ENCODE peak calls at places on chromosomes 3 and 15, in nine cellular contexts. One of them, this sample, is unnamed.

GRCh38 chr3:159260049-159260662 is 458.3 kb downstream of the MFSD1 start:
- DNase-seq in hepatocyte: peak; percentile 82
- DNase-seq in osteocyte: no peak
- DNase-seq in body of pancreas: peak; percentile 55
- DNase-seq in IMR-90: peak; percentile 77
- DNase-seq in endothelial cell: peak; percentile 55
- DNase-seq in psoas muscle: no peak
- DNase-seq in Panc1: no peak
- DNase-seq in dorsolateral prefrontal cortex: no peak
- DNase-seq in this sample: peak; percentile 74

GRCh38 chr3:71260782-71261181 is 322.7 kb downstream of the FOXP1 start:
- DNase-seq in IMR-90: no peak
- DNase-seq in psoas muscle: no peak
- DNase-seq in Panc1: no peak
- DNase-seq in endothelial cell: no peak
- DNase-seq in dorsolateral prefrontal cortex: no peak
- DNase-seq in osteocyte: no peak
- DNase-seq in hepatocyte: no peak
- DNase-seq in body of pancreas: no peak
- DNase-seq in this sample: no peak

GRCh38 chr3:30454636-30455035 is 151.8 kb upstream of the TGFBR2 start:
- DNase-seq in osteocyte: no peak
- DNase-seq in psoas muscle: no peak
- DNase-seq in IMR-90: no peak
- DNase-seq in dorsolateral prefrontal cortex: no peak
- DNase-seq in Panc1: no peak
- DNase-seq in endothelial cell: no peak
- DNase-seq in hepatocyte: no peak
- DNase-seq in body of pancreas: no peak
- DNase-seq in this sample: no peak

GRCh38 chr15:50840520-50840919 is 68.0 kb upstream of the AP4E1 start:
- DNase-seq in dorsolateral prefrontal cortex: no peak
- DNase-seq in psoas muscle: no peak
- DNase-seq in osteocyte: no peak
- DNase-seq in Panc1: no peak
- DNase-seq in IMR-90: no peak
- DNase-seq in endothelial cell: no peak
- DNase-seq in body of pancreas: no peak
- DNase-seq in hepatocyte: no peak
- DNase-seq in this sample: no peak

GRCh38 chr3:46080124-46080991 is 53.1 kb upstream of the XCR1 start:
- DNase-seq in hepatocyte: no peak
- DNase-seq in dorsolateral prefrontal cortex: no peak
- DNase-seq in Panc1: no peak
- DNase-seq in psoas muscle: no peak
- DNase-seq in body of pancreas: no peak
- DNase-seq in endothelial cell: no peak
- DNase-seq in IMR-90: no peak
- DNase-seq in osteocyte: peak; percentile 17
- DNase-seq in this sample: no peak

GRCh38 chr3:127389415-127389814 is 101.6 kb upstream of the PRR20G start:
- DNase-seq in hepatocyte: no peak
- DNase-seq in Panc1: no peak
- DNase-seq in endothelial cell: no peak
- DNase-seq in osteocyte: no peak
- DNase-seq in body of pancreas: no peak
- DNase-seq in dorsolateral prefrontal cortex: no peak
- DNase-seq in IMR-90: no peak
- DNase-seq in psoas muscle: no peak
- DNase-seq in this sample: no peak

GRCh38 chr15:80426316-80426715 is 22.1 kb downstream of the ARNT2 start:
- DNase-seq in psoas muscle: no peak
- DNase-seq in osteocyte: no peak
- DNase-seq in dorsolateral prefrontal cortex: no peak
- DNase-seq in hepatocyte: no peak
- DNase-seq in IMR-90: no peak
- DNase-seq in body of pancreas: no peak
- DNase-seq in Panc1: no peak
- DNase-seq in endothelial cell: no peak
- DNase-seq in this sample: no peak

GRCh38 chr3:107904536-107905066 is 186.2 kb downstream of the CD47 start:
- DNase-seq in IMR-90: no peak
- DNase-seq in psoas muscle: no peak
- DNase-seq in osteocyte: no peak
- DNase-seq in endothelial cell: no peak
- DNase-seq in dorsolateral prefrontal cortex: no peak
- DNase-seq in body of pancreas: no peak
- DNase-seq in hepatocyte: no peak
- DNase-seq in Panc1: no peak
- DNase-seq in this sample: no peak

GRCh38 chr15:88467935-88468528 is 524 bp downstream of the MRPS11 start:
- DNase-seq in dorsolateral prefrontal cortex: no peak
- DNase-seq in Panc1: no peak
- DNase-seq in IMR-90: peak; percentile 14
- DNase-seq in osteocyte: peak; percentile 44
- DNase-seq in psoas muscle: no peak
- DNase-seq in body of pancreas: no peak
- DNase-seq in hepatocyte: no peak
- DNase-seq in endothelial cell: peak; percentile 31
- DNase-seq in this sample: no peak

GRCh38 chr3:140922634-140923033 is 19.0 kb upstream of the SLC25A36 start:
- DNase-seq in endothelial cell: no peak
- DNase-seq in Panc1: no peak
- DNase-seq in dorsolateral prefrontal cortex: no peak
- DNase-seq in body of pancreas: no peak
- DNase-seq in psoas muscle: no peak
- DNase-seq in IMR-90: peak; percentile 49
- DNase-seq in osteocyte: no peak
- DNase-seq in hepatocyte: peak; percentile 26
- DNase-seq in this sample: no peak

GRCh38 chr15:66599536-66600239 is 33.9 kb upstream of the LCTL start:
- DNase-seq in osteocyte: no peak
- DNase-seq in hepatocyte: no peak
- DNase-seq in IMR-90: no peak
- DNase-seq in endothelial cell: no peak
- DNase-seq in dorsolateral prefrontal cortex: no peak
- DNase-seq in psoas muscle: no peak
- DNase-seq in body of pancreas: no peak
- DNase-seq in Panc1: no peak
- DNase-seq in this sample: no peak

GRCh38 chr15:66601521-66601920 is 35.7 kb upstream of the LCTL start:
- DNase-seq in dorsolateral prefrontal cortex: no peak
- DNase-seq in endothelial cell: no peak
- DNase-seq in IMR-90: no peak
- DNase-seq in body of pancreas: no peak
- DNase-seq in psoas muscle: no peak
- DNase-seq in osteocyte: no peak
- DNase-seq in hepatocyte: no peak
- DNase-seq in Panc1: no peak
- DNase-seq in this sample: no peak

GRCh38 chr15:66608159-66608558 is 42.4 kb upstream of the LCTL start:
- DNase-seq in dorsolateral prefrontal cortex: no peak
- DNase-seq in IMR-90: no peak
- DNase-seq in body of pancreas: no peak
- DNase-seq in psoas muscle: no peak
- DNase-seq in endothelial cell: no peak
- DNase-seq in hepatocyte: no peak
- DNase-seq in Panc1: no peak
- DNase-seq in osteocyte: no peak
- DNase-seq in this sample: no peak

GRCh38 chr15:66600240-66600627 is 34.4 kb upstream of the LCTL start:
- DNase-seq in body of pancreas: no peak
- DNase-seq in Panc1: no peak
- DNase-seq in hepatocyte: no peak
- DNase-seq in IMR-90: no peak
- DNase-seq in dorsolateral prefrontal cortex: no peak
- DNase-seq in osteocyte: no peak
- DNase-seq in psoas muscle: no peak
- DNase-seq in endothelial cell: no peak
- DNase-seq in this sample: no peak

DNA sequence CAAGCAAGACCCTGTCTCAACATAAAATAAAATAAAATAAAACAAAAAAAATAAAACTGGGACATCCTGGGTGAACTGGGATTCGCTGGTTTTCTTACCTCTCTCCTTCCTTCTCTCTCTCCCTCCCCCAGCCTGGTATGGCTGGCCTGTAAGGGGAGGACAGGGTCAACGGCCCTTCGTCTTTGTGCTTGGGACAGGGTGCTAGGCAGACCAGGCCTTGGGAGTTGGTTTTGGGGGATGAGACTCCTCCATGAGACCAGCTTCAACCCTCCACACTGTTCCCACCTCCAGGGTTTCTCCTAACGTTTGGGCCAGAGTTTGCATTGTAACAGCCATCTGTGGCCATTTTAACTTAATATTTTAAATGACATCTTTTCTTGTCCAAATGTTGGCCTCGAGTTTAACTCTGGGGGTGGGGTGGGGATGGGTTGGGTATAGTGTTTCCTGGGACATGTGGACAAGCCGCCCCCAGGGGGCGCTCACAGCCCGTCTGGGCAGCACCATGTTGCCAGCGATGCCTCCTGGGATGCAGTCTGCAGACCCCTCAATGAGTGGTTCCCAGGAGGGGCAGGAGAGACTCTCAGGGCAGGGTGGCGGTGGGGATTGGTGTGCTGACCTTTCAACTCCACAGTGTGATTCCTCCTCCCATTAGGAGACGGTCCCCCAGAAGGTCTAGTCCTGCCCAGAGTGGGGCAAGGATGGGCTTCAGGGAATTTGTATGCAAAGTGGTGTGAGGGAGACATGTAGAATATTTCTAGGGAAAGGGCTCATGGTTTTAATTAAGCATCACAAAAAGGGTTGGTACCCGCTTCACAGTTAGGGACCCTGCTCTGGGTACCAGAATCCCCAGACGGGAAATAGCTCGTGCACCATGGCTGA is 37.7 kb upstream of the LCTL start:
- DNase-seq in body of pancreas: peak; percentile 60
- DNase-seq in endothelial cell: peak; percentile 84
- DNase-seq in osteocyte: no peak
- DNase-seq in IMR-90: peak; percentile 62
- DNase-seq in Panc1: peak; percentile 27
- DNase-seq in dorsolateral prefrontal cortex: no peak
- DNase-seq in hepatocyte: peak; percentile 87
- DNase-seq in psoas muscle: peak; percentile 50
- DNase-seq in this sample: peak; percentile 24
- TF ChIP-seq CTCF in body of pancreas: peak; percentile 74
- TF ChIP-seq CTCF in endothelial cell: peak; percentile 94
- TF ChIP-seq CTCF in osteocyte: peak; percentile 86
- TF ChIP-seq CTCF in IMR-90: peak; percentile 93
- TF ChIP-seq CTCF in Panc1: peak; percentile 94
- TF ChIP-seq CTCF in dorsolateral prefrontal cortex: peak; percentile 75
- TF ChIP-seq CTCF in hepatocyte: peak; percentile 87
- TF ChIP-seq CTCF in psoas muscle: peak; percentile 53
- TF ChIP-seq CTCF in this sample: peak; percentile 89

GRCh38 chr3:165797551-165797950 is 39.7 kb downstream of the BCHE start:
- DNase-seq in endothelial cell: no peak
- DNase-seq in hepatocyte: no peak
- DNase-seq in body of pancreas: no peak
- DNase-seq in osteocyte: no peak
- DNase-seq in Panc1: no peak
- DNase-seq in IMR-90: no peak
- DNase-seq in psoas muscle: no peak
- DNase-seq in dorsolateral prefrontal cortex: no peak
- DNase-seq in this sample: peak; percentile 3
- TF ChIP-seq CTCF in endothelial cell: no peak
- TF ChIP-seq CTCF in hepatocyte: no peak
- TF ChIP-seq CTCF in body of pancreas: no peak
- TF ChIP-seq CTCF in osteocyte: no peak
- TF ChIP-seq CTCF in Panc1: no peak
- TF ChIP-seq CTCF in IMR-90: no peak
- TF ChIP-seq CTCF in psoas muscle: no peak
- TF ChIP-seq CTCF in dorsolateral prefrontal cortex: no peak
- TF ChIP-seq CTCF in this sample: no peak

DNA sequence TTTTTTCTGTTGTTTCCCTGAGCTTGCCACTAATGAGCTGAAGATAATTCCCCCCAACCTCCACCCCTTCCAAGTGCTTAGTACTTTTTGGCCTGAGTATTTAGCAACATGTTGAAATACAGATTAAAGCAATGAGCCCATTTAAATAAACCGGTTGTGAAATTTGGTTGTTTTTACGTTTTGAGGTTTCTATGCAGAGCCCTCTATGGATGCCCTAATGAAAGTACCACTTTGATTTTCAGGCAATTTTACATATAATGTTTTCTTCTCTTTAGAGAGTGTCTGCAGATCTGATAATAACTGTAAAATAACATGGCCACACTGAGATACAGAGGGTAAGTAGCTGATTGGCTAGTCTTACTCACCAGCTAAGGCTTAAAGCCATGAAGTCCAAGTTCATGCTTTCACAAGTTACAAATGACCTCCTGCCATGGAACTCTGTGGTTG is 139.4 kb upstream of the SLC7A14 start:
- DNase-seq in hepatocyte: no peak
- DNase-seq in endothelial cell: no peak
- DNase-seq in dorsolateral prefrontal cortex: no peak
- DNase-seq in IMR-90: peak; percentile 54
- DNase-seq in body of pancreas: no peak
- DNase-seq in psoas muscle: no peak
- DNase-seq in osteocyte: no peak
- DNase-seq in Panc1: no peak
- DNase-seq in this sample: peak; percentile 37
- TF ChIP-seq CTCF in hepatocyte: no peak
- TF ChIP-seq CTCF in endothelial cell: no peak
- TF ChIP-seq CTCF in dorsolateral prefrontal cortex: no peak
- TF ChIP-seq CTCF in IMR-90: no peak
- TF ChIP-seq CTCF in body of pancreas: no peak
- TF ChIP-seq CTCF in psoas muscle: no peak
- TF ChIP-seq CTCF in osteocyte: no peak
- TF ChIP-seq CTCF in Panc1: no peak
- TF ChIP-seq CTCF in this sample: peak; percentile 7

GRCh38 chr3:138265745-138266144 is 63.9 kb downstream of the NME9 start:
- DNase-seq in IMR-90: no peak
- DNase-seq in psoas muscle: no peak
- DNase-seq in endothelial cell: no peak
- DNase-seq in hepatocyte: no peak
- DNase-seq in osteocyte: no peak
- DNase-seq in body of pancreas: no peak
- DNase-seq in dorsolateral prefrontal cortex: no peak
- DNase-seq in Panc1: no peak
- DNase-seq in this sample: no peak

GRCh38 chr3:138260636-138261035 is 69.0 kb downstream of the NME9 start:
- DNase-seq in psoas muscle: no peak
- DNase-seq in endothelial cell: no peak
- DNase-seq in Panc1: no peak
- DNase-seq in hepatocyte: no peak
- DNase-seq in dorsolateral prefrontal cortex: no peak
- DNase-seq in osteocyte: no peak
- DNase-seq in body of pancreas: no peak
- DNase-seq in IMR-90: no peak
- DNase-seq in this sample: no peak

GRCh38 chr3:138259126-138259525 is 70.5 kb downstream of the NME9 start:
- DNase-seq in osteocyte: no peak
- DNase-seq in psoas muscle: no peak
- DNase-seq in body of pancreas: no peak
- DNase-seq in dorsolateral prefrontal cortex: no peak
- DNase-seq in hepatocyte: no peak
- DNase-seq in endothelial cell: no peak
- DNase-seq in IMR-90: no peak
- DNase-seq in Panc1: no peak
- DNase-seq in this sample: no peak

GRCh38 chr3:138267083-138267482 is 62.6 kb downstream of the NME9 start:
- DNase-seq in IMR-90: no peak
- DNase-seq in psoas muscle: no peak
- DNase-seq in Panc1: no peak
- DNase-seq in osteocyte: no peak
- DNase-seq in endothelial cell: no peak
- DNase-seq in dorsolateral prefrontal cortex: no peak
- DNase-seq in body of pancreas: no peak
- DNase-seq in hepatocyte: no peak
- DNase-seq in this sample: no peak

GRCh38 chr3:138263104-138263503 is 66.5 kb downstream of the NME9 start:
- DNase-seq in endothelial cell: no peak
- DNase-seq in dorsolateral prefrontal cortex: no peak
- DNase-seq in psoas muscle: no peak
- DNase-seq in body of pancreas: no peak
- DNase-seq in Panc1: no peak
- DNase-seq in hepatocyte: no peak
- DNase-seq in osteocyte: no peak
- DNase-seq in IMR-90: no peak
- DNase-seq in this sample: no peak
- TF ChIP-seq CTCF in endothelial cell: no peak
- TF ChIP-seq CTCF in dorsolateral prefrontal cortex: peak; percentile 43
- TF ChIP-seq CTCF in psoas muscle: peak; percentile 13
- TF ChIP-seq CTCF in body of pancreas: no peak
- TF ChIP-seq CTCF in Panc1: peak; percentile 39
- TF ChIP-seq CTCF in hepatocyte: peak; percentile 3
- TF ChIP-seq CTCF in osteocyte: peak; percentile 10
- TF ChIP-seq CTCF in IMR-90: no peak
- TF ChIP-seq CTCF in this sample: no peak

This sample was measured in astrocyte of the cerebellum.